ENCODE peak calls at places on chromosomes 2 and 18, in ten cellular contexts. E is cardiac muscle cell, W is fibroblast of pulmonary artery, L is lung, P is astrocyte of the cerebellum, Y is left ventricle myocardium inferior, B is heart left ventricle, J is HAP-1, Q is choroid plexus epithelial cell, O is HepG2. Z is an unnamed sample.

GRCh38 chr18:30486856-30487255 is 555.7 kb downstream of the DSC3 start:
- DNase-seq in E (peak), W (peak), L (no peak), P (peak), Y (no peak), B (no peak), J (no peak), Q (peak), O (no peak), Z (no peak)

GRCh38 chr18:22282311-22283235 is 113.2 kb downstream of the GATA6 start:
- DNase-seq in E (peak), W (peak), L (no peak), P (peak), Y (no peak), B (no peak), J (peak), Q (peak), O (peak), Z (peak)

GRCh38 chr2:38590053-38590452 is 12.7 kb downstream of the HNRNPLL start:
- DNase-seq in E (no peak), W (no peak), L (no peak), P (no peak), Y (no peak), B (no peak), J (no peak), Q (peak), O (no peak), Z (no peak)

GRCh38 chr2:83160571-83160970 is 1298.5 kb downstream of the SUCLG1 start:
- DNase-seq in E (no peak), W (no peak), L (no peak), P (no peak), Y (no peak), B (no peak), J (no peak), Q (no peak), O (no peak), Z (no peak)

GRCh38 chr18:29560270-29560669 is 1383.3 kb upstream of the CDH2 start:
- DNase-seq in E (no peak), W (no peak), L (no peak), P (no peak), Y (no peak), B (no peak), J (no peak), Q (no peak), O (no peak), Z (no peak)

GRCh38 chr2:37585982-37586621 is 85.3 kb downstream of the CDC42EP3 start:
- DNase-seq in E (peak), W (peak), L (no peak), P (peak), Y (no peak), B (peak), J (no peak), Q (peak), O (no peak), Z (no peak)

GRCh38 chr2:73856214-73856613 is 27.5 kb downstream of the STAMBP start:
- DNase-seq in E (peak), W (peak), L (no peak), P (no peak), Y (no peak), B (no peak), J (no peak), Q (peak), O (no peak), Z (peak)

GRCh38 chr18:63208676-63209075 is 110.9 kb downstream of the BCL2 start:
- DNase-seq in E (no peak), W (no peak), L (no peak), P (no peak), Y (no peak), B (no peak), J (no peak), Q (no peak), O (no peak), Z (no peak)

GRCh38 chr2:209556354-209556961 is 132.6 kb downstream of the MAP2 start:
- DNase-seq in E (peak), W (peak), L (no peak), P (peak), Y (no peak), B (no peak), J (peak), Q (peak), O (peak), Z (peak)

GRCh38 chr2:121093735-121094520 is 191.1 kb downstream of the TFCP2L1 start:
- DNase-seq in E (peak), W (peak), L (no peak), P (no peak), Y (no peak), B (no peak), J (no peak), Q (no peak), O (no peak), Z (no peak)

GRCh38 chr18:23307567-23308295 is 145.4 kb upstream of the RIOK3 start:
- DNase-seq in E (peak), W (peak), L (no peak), P (no peak), Y (no peak), B (no peak), J (no peak), Q (peak), O (no peak), Z (no peak)

GRCh38 chr2:62304429-62305417 is 108.8 kb downstream of the B3GNT2 start:
- DNase-seq in E (peak), W (peak), L (peak), P (peak), Y (peak), B (no peak), J (no peak), Q (peak), O (peak), Z (peak)

GRCh38 chr2:234500394-234501006 is 3.6 kb upstream of the ARL4C start:
- DNase-seq in E (peak), W (peak), L (peak), P (no peak), Y (no peak), B (peak), J (peak), Q (peak), O (peak), Z (no peak)

GRCh38 chr2:56465491-56465890 is 281.7 kb downstream of the CCDC85A start:
- DNase-seq in E (no peak), W (peak), L (no peak), P (no peak), Y (no peak), B (no peak), J (no peak), Q (peak), O (no peak), Z (no peak)

GRCh38 chr2:188395903-188396699 is 104.4 kb downstream of the GULP1 start:
- DNase-seq in E (no peak), W (no peak), L (no peak), P (no peak), Y (no peak), B (no peak), J (peak), Q (no peak), O (no peak), Z (no peak)

GRCh38 chr18:48896875-48897511 is 53.8 kb downstream of the SMAD7 start:
- DNase-seq in E (no peak), W (no peak), L (peak), P (no peak), Y (peak), B (peak), J (no peak), Q (peak), O (peak), Z (peak)

GRCh38 chr2:38293152-38293865 is 83.8 kb downstream of the ATL2 start:
- DNase-seq in E (no peak), W (no peak), L (no peak), P (no peak), Y (no peak), B (no peak), J (no peak), Q (no peak), O (no peak), Z (peak)

GRCh38 chr2:36235426-36235825 is 120.2 kb upstream of the CRIM1 start:
- DNase-seq in E (no peak), W (no peak), L (no peak), P (no peak), Y (no peak), B (no peak), J (no peak), Q (no peak), O (no peak), Z (no peak)

GRCh38 chr2:133532919-133533318 is 35.3 kb downstream of the NCKAP5 start:
- DNase-seq in E (peak), W (peak), L (no peak), P (peak), Y (no peak), B (no peak), J (no peak), Q (no peak), O (no peak), Z (no peak)

GRCh38 chr2:38876407-38876806 is 631 bp downstream of the MORN2 start:
- DNase-seq in E (no peak), W (no peak), L (no peak), P (no peak), Y (no peak), B (no peak), J (peak), Q (no peak), O (no peak), Z (no peak)

GRCh38 chr2:67399831-67400489 is 2.8 kb downstream of the ETAA1 start:
- DNase-seq in E (peak), W (peak), L (no peak), P (no peak), Y (no peak), B (no peak), J (no peak), Q (peak), O (no peak), Z (no peak)
- H3K4me3 ChIP-seq in E (no peak), W (peak), L (no peak), P (no peak), Y (no peak), B (no peak), J (no peak), Q (no peak), O (no peak), Z (peak)

GRCh38 chr18:7608174-7608550 is 41.0 kb downstream of the PTPRM start:
- DNase-seq in E (peak), W (peak), L (no peak), P (no peak), Y (no peak), B (no peak), J (no peak), Q (peak), O (no peak), Z (no peak)
- H3K4me3 ChIP-seq in E (no peak), W (no peak), L (no peak), P (no peak), Y (peak), B (no peak), J (no peak), Q (no peak), O (no peak), Z (no peak)

GRCh38 chr2:177164131-177164530 is 48.5 kb upstream of the HNRNPA3 start:
- DNase-seq in E (peak), W (no peak), L (no peak), P (no peak), Y (no peak), B (no peak), J (no peak), Q (no peak), O (no peak), Z (no peak)
- H3K4me3 ChIP-seq in E (no peak), W (peak), L (no peak), P (peak), Y (peak), B (peak), J (no peak), Q (peak), O (no peak), Z (no peak)

GRCh38 chr2:169360984-169361705 is 1.2 kb downstream of the LRP2 start:
- DNase-seq in E (no peak), W (no peak), L (no peak), P (no peak), Y (no peak), B (no peak), J (peak), Q (no peak), O (no peak), Z (no peak)
- H3K4me3 ChIP-seq in E (peak), W (no peak), L (peak), P (peak), Y (peak), B (peak), J (peak), Q (peak), O (no peak), Z (no peak)

GRCh38 chr2:240818543-240819403 is 1.2 kb downstream of the KIF1A start:
- DNase-seq in E (no peak), W (no peak), L (no peak), P (no peak), Y (peak), B (peak), J (peak), Q (no peak), O (no peak), Z (no peak)
- H3K4me3 ChIP-seq in E (peak), W (no peak), L (no peak), P (no peak), Y (peak), B (peak), J (peak), Q (no peak), O (no peak), Z (no peak)

GRCh38 chr2:5695641-5696350 is 3.6 kb downstream of the SOX11 start:
- DNase-seq in E (peak), W (peak), L (no peak), P (no peak), Y (no peak), B (peak), J (no peak), Q (peak), O (no peak), Z (no peak)
- H3K4me3 ChIP-seq in E (peak), W (peak), L (no peak), P (peak), Y (peak), B (peak), J (no peak), Q (peak), O (no peak), Z (peak)

DNA sequence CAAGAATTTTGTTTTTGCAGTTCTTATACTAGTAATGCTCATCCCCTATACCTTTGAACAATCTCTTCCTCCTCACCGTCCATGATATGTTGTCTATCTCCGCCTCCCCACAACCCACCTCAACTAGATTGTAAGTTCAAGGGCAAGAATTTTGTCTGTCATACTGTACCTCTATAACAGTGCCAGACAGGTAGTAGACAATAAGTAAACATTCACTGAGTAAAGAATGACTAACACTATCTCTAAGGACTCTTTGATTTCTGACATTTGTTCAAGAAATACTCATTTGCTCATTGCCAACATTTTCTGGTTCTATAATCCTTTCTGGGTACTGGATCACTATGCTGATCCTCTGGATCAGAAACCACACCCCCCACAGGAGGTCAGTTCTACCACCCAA is 82.4 kb downstream of the EXOC6B start:
- DNase-seq in E (no peak), W (no peak), L (no peak), P (no peak), Y (no peak), B (no peak), J (no peak), Q (no peak), O (peak), Z (no peak)
- H3K4me3 ChIP-seq in E (no peak), W (no peak), L (no peak), P (no peak), Y (no peak), B (no peak), J (no peak), Q (no peak), O (no peak), Z (no peak)

GRCh38 chr18:27771571-27771970 is 405.4 kb downstream of the CDH2 start:
- DNase-seq in E (no peak), W (no peak), L (no peak), P (no peak), Y (no peak), B (no peak), J (no peak), Q (peak), O (no peak), Z (no peak)

GRCh38 chr18:27769152-27769551 is 407.8 kb downstream of the CDH2 start:
- DNase-seq in E (no peak), W (no peak), L (no peak), P (no peak), Y (no peak), B (no peak), J (no peak), Q (no peak), O (no peak), Z (no peak)

GRCh38 chr18:27772081-27772480 is 404.8 kb downstream of the CDH2 start:
- DNase-seq in E (no peak), W (no peak), L (no peak), P (no peak), Y (no peak), B (no peak), J (no peak), Q (no peak), O (no peak), Z (no peak)
- H3K4me3 ChIP-seq in E (no peak), W (no peak), L (no peak), P (no peak), Y (no peak), B (no peak), J (no peak), Q (no peak), O (no peak), Z (no peak)

Z was measured in HFF-Myc.